ENCODE peak calls at places on chromosomes 5 and 9, in nine cellular contexts. One of them, this sample, is unnamed.

GRCh38 chr9:75086443-75087278 is 1.3 kb downstream of the NMRK1 start:
- DNase-seq in AG04450: no peak
- DNase-seq in fibroblast of the aortic adventitia: no peak
- DNase-seq in fibroblast of pulmonary artery: no peak
- DNase-seq in sigmoid colon: no peak
- DNase-seq in A549: no peak
- DNase-seq in heart left ventricle: no peak
- DNase-seq in foreskin fibroblast: no peak
- DNase-seq in GM12865: no peak
- DNase-seq in this sample: no peak

GRCh38 chr9:108262836-108263235 is 593.0 kb downstream of the ACTL7B start:
- DNase-seq in foreskin fibroblast: no peak
- DNase-seq in heart left ventricle: no peak
- DNase-seq in A549: no peak
- DNase-seq in fibroblast of the aortic adventitia: no peak
- DNase-seq in AG04450: no peak
- DNase-seq in fibroblast of pulmonary artery: no peak
- DNase-seq in GM12865: no peak
- DNase-seq in sigmoid colon: no peak
- DNase-seq in this sample: no peak

GRCh38 chr5:142779163-142779562 is 9.0 kb downstream of the ARHGAP26 start:
- DNase-seq in sigmoid colon: no peak
- DNase-seq in heart left ventricle: peak
- DNase-seq in foreskin fibroblast: no peak
- DNase-seq in GM12865: no peak
- DNase-seq in A549: no peak
- DNase-seq in fibroblast of the aortic adventitia: peak
- DNase-seq in AG04450: no peak
- DNase-seq in fibroblast of pulmonary artery: peak
- DNase-seq in this sample: no peak

GRCh38 chr5:139383275-139383992 is at the start of gene SLC23A1:
- DNase-seq in A549: peak
- DNase-seq in fibroblast of the aortic adventitia: no peak
- DNase-seq in sigmoid colon: no peak
- DNase-seq in AG04450: no peak
- DNase-seq in foreskin fibroblast: no peak
- DNase-seq in heart left ventricle: no peak
- DNase-seq in GM12865: no peak
- DNase-seq in fibroblast of pulmonary artery: no peak
- DNase-seq in this sample: no peak

GRCh38 chr9:135992486-135993408 is 31.6 kb upstream of the UBAC1 start:
- DNase-seq in heart left ventricle: peak
- DNase-seq in foreskin fibroblast: peak
- DNase-seq in sigmoid colon: peak
- DNase-seq in A549: peak
- DNase-seq in fibroblast of the aortic adventitia: peak
- DNase-seq in fibroblast of pulmonary artery: peak
- DNase-seq in AG04450: peak
- DNase-seq in GM12865: peak
- DNase-seq in this sample: no peak

GRCh38 chr5:105956456-105957177 is 1714.1 kb downstream of the EFNA5 start:
- DNase-seq in foreskin fibroblast: peak
- DNase-seq in heart left ventricle: no peak
- DNase-seq in fibroblast of pulmonary artery: peak
- DNase-seq in AG04450: no peak
- DNase-seq in GM12865: no peak
- DNase-seq in sigmoid colon: no peak
- DNase-seq in fibroblast of the aortic adventitia: peak
- DNase-seq in A549: peak
- DNase-seq in this sample: no peak

GRCh38 chr9:134177624-134178393 is 13.4 kb upstream of the RNU6ATAC start:
- DNase-seq in heart left ventricle: no peak
- DNase-seq in foreskin fibroblast: no peak
- DNase-seq in fibroblast of pulmonary artery: no peak
- DNase-seq in AG04450: no peak
- DNase-seq in GM12865: no peak
- DNase-seq in A549: no peak
- DNase-seq in fibroblast of the aortic adventitia: no peak
- DNase-seq in sigmoid colon: peak
- DNase-seq in this sample: no peak

GRCh38 chr5:61177070-61177469 is 14.8 kb upstream of the SMIM15 start:
- DNase-seq in fibroblast of the aortic adventitia: no peak
- DNase-seq in AG04450: no peak
- DNase-seq in sigmoid colon: no peak
- DNase-seq in fibroblast of pulmonary artery: no peak
- DNase-seq in heart left ventricle: no peak
- DNase-seq in foreskin fibroblast: no peak
- DNase-seq in A549: no peak
- DNase-seq in GM12865: no peak
- DNase-seq in this sample: no peak

GRCh38 chr5:1280177-1281037 is 14.5 kb downstream of the TERT start:
- DNase-seq in sigmoid colon: peak
- DNase-seq in fibroblast of pulmonary artery: no peak
- DNase-seq in GM12865: no peak
- DNase-seq in AG04450: no peak
- DNase-seq in heart left ventricle: no peak
- DNase-seq in foreskin fibroblast: no peak
- DNase-seq in fibroblast of the aortic adventitia: no peak
- DNase-seq in A549: no peak
- DNase-seq in this sample: no peak

GRCh38 chr5:149113669-149114068 is 27.6 kb upstream of the ABLIM3 start:
- DNase-seq in AG04450: peak
- DNase-seq in fibroblast of the aortic adventitia: peak
- DNase-seq in foreskin fibroblast: peak
- DNase-seq in sigmoid colon: no peak
- DNase-seq in GM12865: no peak
- DNase-seq in heart left ventricle: no peak
- DNase-seq in A549: no peak
- DNase-seq in fibroblast of pulmonary artery: peak
- DNase-seq in this sample: no peak

GRCh38 chr5:22500521-22500920 is 352.6 kb downstream of the CDH12 start:
- DNase-seq in fibroblast of the aortic adventitia: no peak
- DNase-seq in heart left ventricle: no peak
- DNase-seq in A549: no peak
- DNase-seq in sigmoid colon: no peak
- DNase-seq in GM12865: no peak
- DNase-seq in foreskin fibroblast: no peak
- DNase-seq in fibroblast of pulmonary artery: no peak
- DNase-seq in AG04450: no peak
- DNase-seq in this sample: no peak

GRCh38 chr9:82492274-82492673 is 503.7 kb downstream of the SPATA31D1 start:
- DNase-seq in AG04450: no peak
- DNase-seq in heart left ventricle: no peak
- DNase-seq in A549: no peak
- DNase-seq in fibroblast of pulmonary artery: no peak
- DNase-seq in GM12865: no peak
- DNase-seq in fibroblast of the aortic adventitia: peak
- DNase-seq in sigmoid colon: no peak
- DNase-seq in foreskin fibroblast: no peak
- DNase-seq in this sample: no peak
- TF ChIP-seq CTCF in AG04450: no peak
- TF ChIP-seq CTCF in heart left ventricle: no peak
- TF ChIP-seq CTCF in A549: peak
- TF ChIP-seq CTCF in fibroblast of pulmonary artery: no peak
- TF ChIP-seq CTCF in GM12865: no peak
- TF ChIP-seq CTCF in fibroblast of the aortic adventitia: peak
- TF ChIP-seq CTCF in sigmoid colon: no peak
- TF ChIP-seq CTCF in foreskin fibroblast: no peak
- TF ChIP-seq CTCF in this sample: no peak

GRCh38 chr5:156825688-156826087 is 24.4 kb upstream of the PPP1R2B start:
- DNase-seq in GM12865: peak
- DNase-seq in foreskin fibroblast: no peak
- DNase-seq in AG04450: no peak
- DNase-seq in heart left ventricle: no peak
- DNase-seq in fibroblast of pulmonary artery: no peak
- DNase-seq in fibroblast of the aortic adventitia: no peak
- DNase-seq in A549: no peak
- DNase-seq in sigmoid colon: no peak
- DNase-seq in this sample: no peak
- H3K4me3 ChIP-seq in GM12865: no peak
- H3K4me3 ChIP-seq in foreskin fibroblast: no peak
- H3K4me3 ChIP-seq in AG04450: no peak
- H3K4me3 ChIP-seq in heart left ventricle: no peak
- H3K4me3 ChIP-seq in fibroblast of pulmonary artery: no peak
- H3K4me3 ChIP-seq in fibroblast of the aortic adventitia: no peak
- H3K4me3 ChIP-seq in A549: no peak
- H3K4me3 ChIP-seq in sigmoid colon: no peak
- H3K4me3 ChIP-seq in this sample: no peak

GRCh38 chr5:140828402-140828737 is 610 bp downstream of the PCDHA6 start:
- DNase-seq in foreskin fibroblast: no peak
- DNase-seq in sigmoid colon: no peak
- DNase-seq in A549: no peak
- DNase-seq in AG04450: no peak
- DNase-seq in heart left ventricle: no peak
- DNase-seq in fibroblast of pulmonary artery: no peak
- DNase-seq in GM12865: no peak
- DNase-seq in fibroblast of the aortic adventitia: no peak
- DNase-seq in this sample: no peak

GRCh38 chr5:140835622-140836510 is 1.8 kb downstream of the PCDHA7 start:
- DNase-seq in sigmoid colon: no peak
- DNase-seq in fibroblast of pulmonary artery: no peak
- DNase-seq in heart left ventricle: no peak
- DNase-seq in AG04450: no peak
- DNase-seq in fibroblast of the aortic adventitia: no peak
- DNase-seq in A549: no peak
- DNase-seq in foreskin fibroblast: no peak
- DNase-seq in GM12865: no peak
- DNase-seq in this sample: no peak

DNA sequence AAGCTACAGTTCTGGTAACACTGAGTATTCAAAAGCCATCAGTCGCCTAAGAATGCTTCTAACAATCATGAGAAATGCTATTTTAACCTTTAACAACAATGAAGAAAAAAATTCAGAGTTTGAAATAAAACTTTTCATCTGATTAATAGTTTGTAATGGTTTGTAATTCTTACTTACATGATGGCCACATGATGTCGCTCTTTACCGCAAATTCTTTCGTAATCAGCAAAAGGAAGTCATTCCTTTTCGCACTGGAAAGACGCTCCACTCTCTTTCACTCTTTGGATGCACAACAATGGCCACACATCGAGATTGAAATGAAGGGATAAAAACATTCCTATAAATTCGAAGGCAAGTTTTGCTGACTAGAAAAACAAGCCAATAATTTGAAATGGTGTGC is at the start of gene PCDHA7:
- DNase-seq in fibroblast of the aortic adventitia: peak
- DNase-seq in foreskin fibroblast: no peak
- DNase-seq in fibroblast of pulmonary artery: peak
- DNase-seq in AG04450: no peak
- DNase-seq in sigmoid colon: no peak
- DNase-seq in heart left ventricle: no peak
- DNase-seq in GM12865: no peak
- DNase-seq in A549: peak
- DNase-seq in this sample: no peak
- TF ChIP-seq CTCF in fibroblast of the aortic adventitia: no peak
- TF ChIP-seq CTCF in foreskin fibroblast: no peak
- TF ChIP-seq CTCF in fibroblast of pulmonary artery: peak
- TF ChIP-seq CTCF in AG04450: no peak
- TF ChIP-seq CTCF in sigmoid colon: no peak
- TF ChIP-seq CTCF in heart left ventricle: peak
- TF ChIP-seq CTCF in GM12865: no peak
- TF ChIP-seq CTCF in A549: peak
- TF ChIP-seq CTCF in this sample: no peak

GRCh38 chr5:59661306-59661705 is 232.2 kb downstream of the PDE4D start:
- DNase-seq in A549: no peak
- DNase-seq in foreskin fibroblast: no peak
- DNase-seq in sigmoid colon: no peak
- DNase-seq in AG04450: no peak
- DNase-seq in fibroblast of the aortic adventitia: no peak
- DNase-seq in heart left ventricle: no peak
- DNase-seq in fibroblast of pulmonary artery: no peak
- DNase-seq in GM12865: no peak
- DNase-seq in this sample: no peak

GRCh38 chr5:59660737-59661136 is 232.8 kb downstream of the PDE4D start:
- DNase-seq in foreskin fibroblast: no peak
- DNase-seq in AG04450: no peak
- DNase-seq in fibroblast of pulmonary artery: peak
- DNase-seq in fibroblast of the aortic adventitia: peak
- DNase-seq in A549: peak
- DNase-seq in sigmoid colon: no peak
- DNase-seq in GM12865: peak
- DNase-seq in heart left ventricle: no peak
- DNase-seq in this sample: no peak

GRCh38 chr5:59666709-59667108 is 226.8 kb downstream of the PDE4D start:
- DNase-seq in GM12865: no peak
- DNase-seq in AG04450: no peak
- DNase-seq in heart left ventricle: no peak
- DNase-seq in foreskin fibroblast: no peak
- DNase-seq in fibroblast of the aortic adventitia: no peak
- DNase-seq in A549: no peak
- DNase-seq in sigmoid colon: no peak
- DNase-seq in fibroblast of pulmonary artery: no peak
- DNase-seq in this sample: no peak

GRCh38 chr5:59665086-59665831 is 228.3 kb downstream of the PDE4D start:
- DNase-seq in A549: no peak
- DNase-seq in foreskin fibroblast: no peak
- DNase-seq in fibroblast of the aortic adventitia: no peak
- DNase-seq in fibroblast of pulmonary artery: peak
- DNase-seq in GM12865: no peak
- DNase-seq in heart left ventricle: no peak
- DNase-seq in sigmoid colon: no peak
- DNase-seq in AG04450: no peak
- DNase-seq in this sample: no peak

DNA sequence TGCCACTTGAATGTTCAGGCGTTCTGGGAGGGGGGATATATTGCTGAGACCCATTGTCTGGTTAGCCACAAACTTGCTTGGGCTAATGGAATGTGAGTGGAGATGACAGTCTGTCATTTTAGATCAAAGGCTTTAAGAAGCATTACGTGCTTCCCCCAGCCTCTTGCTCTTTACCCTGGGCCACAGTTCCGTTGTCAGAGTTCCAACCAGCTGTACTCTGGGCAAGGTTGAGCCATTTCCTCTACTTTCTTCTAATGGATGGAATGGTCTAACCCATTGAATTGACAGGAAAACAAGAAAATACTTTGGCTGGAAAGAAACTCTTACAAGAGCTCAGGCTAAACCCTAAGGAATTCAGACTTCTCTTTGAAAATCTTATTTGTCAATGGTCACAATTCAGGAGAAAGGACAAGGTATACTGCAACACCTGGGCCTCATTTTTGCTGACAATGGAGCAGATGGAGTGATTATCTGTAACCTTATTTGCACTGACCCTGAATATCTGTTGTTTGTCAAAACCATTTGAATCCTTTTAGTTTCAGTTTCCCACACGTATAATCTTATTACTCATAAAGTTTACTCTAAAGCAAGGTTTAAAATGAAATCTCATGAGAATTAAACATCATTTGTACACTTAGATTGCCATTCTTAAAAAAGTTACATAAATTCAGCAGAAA is 231.4 kb downstream of the PDE4D start:
- DNase-seq in foreskin fibroblast: no peak
- DNase-seq in GM12865: peak
- DNase-seq in A549: no peak
- DNase-seq in fibroblast of the aortic adventitia: no peak
- DNase-seq in fibroblast of pulmonary artery: peak
- DNase-seq in heart left ventricle: no peak
- DNase-seq in AG04450: no peak
- DNase-seq in sigmoid colon: no peak
- DNase-seq in this sample: no peak
- H3K4me3 ChIP-seq in foreskin fibroblast: no peak
- H3K4me3 ChIP-seq in GM12865: peak
- H3K4me3 ChIP-seq in A549: peak
- H3K4me3 ChIP-seq in fibroblast of the aortic adventitia: no peak
- H3K4me3 ChIP-seq in fibroblast of pulmonary artery: no peak
- H3K4me3 ChIP-seq in heart left ventricle: no peak
- H3K4me3 ChIP-seq in AG04450: no peak
- H3K4me3 ChIP-seq in sigmoid colon: no peak
- H3K4me3 ChIP-seq in this sample: no peak